ENCODE peak calls at places on chromosome 22, in four cellular contexts. T is AG09319, E is Peyer's patch, Q is HTR-8/SVneo. I is an unnamed sample.

GRCh38 chr22:27386186-27386585 is 415.4 kb downstream of the MN1 start:
- DNase-seq in T (no peak), E (no peak), Q (no peak), I (no peak)

GRCh38 chr22:19527321-19527721 is 3.1 kb upstream of the CLDN5 start:
- DNase-seq in T (no peak), E (no peak), Q (no peak), I (no peak)

GRCh38 chr22:22578702-22579424 is 19.8 kb upstream of the PRAME start:
- DNase-seq in T (no peak), E (no peak), Q (no peak), I (no peak)

GRCh38 chr22:19880786-19881569 is 26.3 kb upstream of the GNB1L start:
- DNase-seq in T (peak), E (peak), Q (peak), I (no peak)

GRCh38 chr22:46969961-46970360 is 207.5 kb downstream of the TBC1D22A start:
- DNase-seq in T (no peak), E (no peak), Q (no peak), I (no peak)

GRCh38 chr22:24758164-24758799 is 16.2 kb downstream of the PIWIL3 start:
- DNase-seq in T (peak), E (no peak), Q (peak), I (no peak)

GRCh38 chr22:31496735-31497146 is 405 bp downstream of the SFI1 start:
- DNase-seq in T (no peak), E (no peak), Q (no peak), I (no peak)

GRCh38 chr22:44357962-44358553 is 45.3 kb upstream of the SHISAL1 start:
- DNase-seq in T (no peak), E (peak), Q (no peak), I (no peak)

GRCh38 chr22:38314140-38314991 is 2.9 kb downstream of the CSNK1E start:
- DNase-seq in T (no peak), E (no peak), Q (no peak), I (no peak)

GRCh38 chr22:48720662-48721393 is 1106.8 kb downstream of the BRD1 start:
- DNase-seq in T (no peak), E (peak), Q (no peak), I (no peak)

GRCh38 chr22:43042101-43042780 is 27.3 kb upstream of the PACSIN2 start:
- DNase-seq in T (no peak), E (no peak), Q (no peak), I (peak)

GRCh38 chr22:24471570-24471969 is 23.6 kb upstream of the UPB1 start:
- DNase-seq in T (no peak), E (no peak), Q (no peak), I (peak)

GRCh38 chr22:20567371-20567847 is 60.0 kb downstream of the MED15 start:
- DNase-seq in T (no peak), E (peak), Q (no peak), I (no peak)

GRCh38 chr22:30612789-30613188 is 5.8 kb downstream of the TCN2 start:
- DNase-seq in T (no peak), E (no peak), Q (no peak), I (no peak)

GRCh38 chr22:20264614-20265452 is 3.3 kb downstream of the RTN4R start:
- DNase-seq in T (no peak), E (no peak), Q (no peak), I (no peak)

GRCh38 chr22:31605851-31606585 is 56.0 kb downstream of the PISD start:
- DNase-seq in T (no peak), E (peak), Q (no peak), I (no peak)

GRCh38 chr22:48574776-48575566 is 1252.7 kb downstream of the BRD1 start:
- DNase-seq in T (no peak), E (no peak), Q (no peak), I (no peak)

GRCh38 chr22:17829691-17830040 is 55.4 kb upstream of the BID start:
- DNase-seq in T (no peak), E (no peak), Q (no peak), I (no peak)

GRCh38 chr22:24190566-24191208 is 9.4 kb downstream of the SUSD2 start:
- DNase-seq in T (no peak), E (no peak), Q (no peak), I (no peak)

GRCh38 chr22:47163876-47164513 is 401.5 kb downstream of the TBC1D22A start:
- DNase-seq in T (no peak), E (peak), Q (no peak), I (no peak)

GRCh38 chr22:20615021-20615420 is 107.6 kb downstream of the MED15 start:
- DNase-seq in T (no peak), E (no peak), Q (no peak), I (no peak)

GRCh38 chr22:46275455-46276129 is 7.8 kb downstream of the TTC38 start:
- DNase-seq in T (no peak), E (peak), Q (no peak), I (no peak)

GRCh38 chr22:48581206-48581766 is 1246.4 kb downstream of the BRD1 start:
- DNase-seq in T (no peak), E (no peak), Q (no peak), I (no peak)

GRCh38 chr22:46586123-46586519 is 34.1 kb upstream of the GRAMD4 start:
- DNase-seq in T (no peak), E (peak), Q (no peak), I (no peak)

GRCh38 chr22:26674211-26675190 is 17.1 kb downstream of the MIAT start:
- DNase-seq in T (no peak), E (no peak), Q (no peak), I (no peak)

GRCh38 chr22:36332623-36333331 is 55.0 kb downstream of the MYH9 start:
- DNase-seq in T (no peak), E (no peak), Q (no peak), I (no peak)

GRCh38 chr22:44182591-44183588 is 2.2 kb downstream of the PARVG start:
- DNase-seq in T (no peak), E (no peak), Q (no peak), I (no peak)

GRCh38 chr22:49768077-49768476 is 59.6 kb downstream of the BRD1 start:
- DNase-seq in T (no peak), E (peak), Q (no peak), I (no peak)

GRCh38 chr22:26590525-26590858 is 560 bp upstream of the TPST2 start:
- DNase-seq in T (no peak), E (no peak), Q (no peak), I (no peak)

GRCh38 chr22:40709752-40710413 is 30.6 kb downstream of the MCHR1 start:
- DNase-seq in T (peak), E (no peak), Q (no peak), I (no peak)

GRCh38 chr22:46124383-46125144 is 25.8 kb upstream of the PPARA start:
- DNase-seq in T (no peak), E (no peak), Q (no peak), I (no peak)

GRCh38 chr22:36762687-36763260 is 13.1 kb downstream of the IFT27 start:
- DNase-seq in T (peak), E (no peak), Q (no peak), I (no peak)

GRCh38 chr22:35124674-35125219 is 58.8 kb downstream of the ISX start:
- DNase-seq in T (no peak), E (no peak), Q (no peak), I (no peak)

GRCh38 chr22:23237201-23237798 is 57.0 kb downstream of the BCR start:
- DNase-seq in T (no peak), E (no peak), Q (no peak), I (peak)

GRCh38 chr22:40582063-40582462 is 54.5 kb downstream of the MRTFA start:
- DNase-seq in T (no peak), E (no peak), Q (no peak), I (no peak)